ENCODE peak calls at places on chromosomes 4 and X, in nine cellular contexts. K is colonic mucosa, O is lower lobe of right lung, D is left lung, Y is hepatocyte, W is right lobe of liver, Q is heart right ventricle, M is kidney, F is cardiac muscle cell. Z is an unnamed sample.
A peak's percentile ranks its signal among the peaks of the same experiment; 100 is the strongest.

GRCh38 chrX:43349363-43349762 is 306.7 kb upstream of the MAOA start:
- DNase-seq in M (no peak), W (no peak), Q (no peak), F (peak; percentile 46), O (no peak), Y (peak; percentile 46), D (peak; percentile 35), K (peak; percentile 56), Z (peak; percentile 71)

GRCh38 chr4:6839579-6839978 is 57.1 kb downstream of the KIAA0232 start:
- DNase-seq in Q (no peak), F (peak; percentile 4), O (no peak), D (no peak), W (no peak), Y (no peak), K (no peak), M (no peak), Z (no peak)

GRCh38 chr4:16413794-16414555 is 187.7 kb upstream of the TAPT1 start:
- DNase-seq in O (no peak), Q (no peak), F (peak; percentile 47), Y (no peak), M (no peak), D (no peak), K (no peak), W (no peak), Z (no peak)

GRCh38 chr4:86720508-86721068 is 126.5 kb downstream of the PTPN13 start:
- DNase-seq in Q (no peak), D (no peak), W (no peak), O (no peak), F (no peak), Y (no peak), M (no peak), K (no peak), Z (peak; percentile 2)

GRCh38 chrX:10414106-10414824 is 206.1 kb downstream of the MID1 start:
- DNase-seq in K (no peak), Q (no peak), F (no peak), M (no peak), W (no peak), Y (no peak), O (no peak), D (no peak), Z (no peak)

GRCh38 chrX:102934624-102935023 is 2.4 kb upstream of the RAB40AL start:
- DNase-seq in W (no peak), Q (no peak), D (no peak), K (peak; percentile 24), M (no peak), O (no peak), F (no peak), Y (peak; percentile 12), Z (peak; percentile 56)

GRCh38 chr4:148445071-148445902 is 3.1 kb upstream of the NR3C2 start:
- DNase-seq in Y (peak; percentile 68), D (peak; percentile 53), F (peak; percentile 62), M (peak; percentile 88), K (peak; percentile 77), O (peak; percentile 71), W (peak; percentile 82), Q (peak; percentile 72), Z (peak; percentile 55)

GRCh38 chr4:41448935-41449334 is 89.0 kb upstream of the LIMCH1 start:
- DNase-seq in Q (peak; percentile 63), Y (peak; percentile 38), O (no peak), M (no peak), W (peak; percentile 55), D (peak; percentile 47), F (no peak), K (peak; percentile 36), Z (no peak)

GRCh38 chr4:128566688-128567087 is 242.8 kb upstream of the JADE1 start:
- DNase-seq in D (no peak), O (no peak), M (no peak), Q (no peak), K (no peak), W (no peak), F (no peak), Y (no peak), Z (no peak)

GRCh38 chr4:53361451-53361850 is 4.4 kb downstream of the SCFD2 start:
- DNase-seq in Q (no peak), Y (no peak), F (no peak), K (no peak), M (no peak), W (no peak), O (no peak), D (no peak), Z (no peak)

GRCh38 chrX:154348114-154348531 is 26.3 kb downstream of the FLNA start:
- DNase-seq in D (no peak), Q (peak; percentile 6), Y (no peak), O (peak; percentile 19), F (no peak), K (no peak), M (peak; percentile 71), W (no peak), Z (no peak)

GRCh38 chrX:110806145-110806544 is 10.5 kb upstream of the CHRDL1 start:
- DNase-seq in M (no peak), Q (no peak), W (no peak), Y (no peak), F (no peak), D (no peak), O (no peak), K (no peak), Z (no peak)

GRCh38 chr4:23060776-23061175 is 368.0 kb downstream of the GBA3 start:
- DNase-seq in D (no peak), O (no peak), Y (peak; percentile 13), M (no peak), F (no peak), K (no peak), Q (no peak), W (no peak), Z (no peak)

GRCh38 chr4:189377576-189377975 is 563.1 kb upstream of the FRG1 start:
- DNase-seq in M (no peak), D (no peak), Q (no peak), K (no peak), F (no peak), O (no peak), Y (no peak), W (no peak), Z (no peak)

GRCh38 chrX:100880368-100880767 is 6.2 kb upstream of the NOX1 start:
- DNase-seq in O (no peak), F (no peak), Y (no peak), Q (no peak), D (no peak), M (no peak), W (no peak), K (peak; percentile 71), Z (no peak)

GRCh38 chr4:117434424-117434823 is 349.0 kb upstream of the TRAM1L1 start:
- DNase-seq in W (no peak), M (no peak), Q (no peak), Y (no peak), K (no peak), O (no peak), F (no peak), D (no peak), Z (no peak)

GRCh38 chrX:118062817-118063615 is 53.6 kb downstream of the KLHL13 start:
- DNase-seq in O (no peak), Q (no peak), W (no peak), M (no peak), F (no peak), D (no peak), K (no peak), Y (no peak), Z (no peak)
- H3K4me3 ChIP-seq in O (no peak overlapping the region), Q (no peak overlapping the region), W (no peak overlapping the region), M (no peak overlapping the region), F (no peak overlapping the region), D (no peak overlapping the region), K (no peak overlapping the region), Y (no peak overlapping the region), Z (no peak overlapping the region)

DNA sequence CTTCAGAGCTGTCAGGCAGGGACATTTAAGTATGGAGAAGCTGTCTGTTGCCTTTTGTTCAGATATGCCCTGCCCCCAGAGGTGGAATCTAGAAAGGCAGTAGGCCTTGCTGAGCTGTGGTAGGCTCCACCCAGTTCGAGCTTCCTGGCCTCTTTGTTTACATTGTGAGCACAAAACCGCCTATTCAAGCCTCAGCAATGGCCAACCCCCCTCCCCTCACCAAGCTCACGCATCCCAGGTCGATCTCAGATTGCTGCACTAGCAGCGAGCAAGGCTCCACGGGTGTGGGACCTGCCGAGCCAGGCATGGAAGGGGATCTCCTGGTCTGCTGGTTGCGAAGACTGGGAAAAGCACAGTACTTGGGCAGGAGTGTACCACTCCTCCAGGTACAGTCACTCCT is 59.3 kb downstream of the ZNF674 start:
- DNase-seq in M (no peak), Q (no peak), K (no peak), D (no peak), O (no peak), W (no peak), F (no peak), Y (no peak), Z (no peak)
- TF ChIP-seq CTCF in M (no peak), Q (no peak), K (no peak), D (no peak), O (no peak), W (no peak), F (no peak), Y (no peak), Z (no peak)

GRCh38 chr4:168848977-168849687 is 160.9 kb downstream of the CBR4 start:
- DNase-seq in D (no peak), F (peak; percentile 20), M (no peak), Y (no peak), W (no peak), Q (no peak), O (no peak), K (no peak), Z (peak; percentile 88)
- H3K4me1 ChIP-seq in D (peaks cover 35% of the 10 kb centered on the region), F (peaks cover 35% of the 10 kb centered on the region), M (peaks cover 5% of the 10 kb centered on the region), Y (peaks cover 28% of the 10 kb centered on the region), W (no peaks in the 10 kb centered on the region), Q (peaks cover 60% of the 10 kb centered on the region), O (peaks cover 50% of the 10 kb centered on the region), K (no peaks in the 10 kb centered on the region), Z (peaks cover 36% of the 10 kb centered on the region)

GRCh38 chrX:47619486-47620302 is at the start of gene SYN1:
- DNase-seq in Q (peak; percentile 79), W (peak; percentile 84), D (peak; percentile 82), F (peak; percentile 88), O (peak; percentile 85), K (peak; percentile 58), M (peak; percentile 95), Y (peak; percentile 92), Z (peak; percentile 87)

GRCh38 chrX:47625365-47625764 is 4.4 kb downstream of the CFP start:
- DNase-seq in Y (no peak), D (no peak), O (no peak), M (no peak), K (no peak), Q (no peak), F (no peak), W (no peak), Z (no peak)

GRCh38 chrX:47621851-47622250 is 2.2 kb upstream of the SYN1 start:
- DNase-seq in O (no peak), Y (no peak), F (no peak), D (no peak), M (no peak), Q (no peak), W (no peak), K (no peak), Z (no peak)

GRCh38 chrX:47620303-47620685 is 637 bp upstream of the SYN1 start:
- DNase-seq in W (no peak), Q (no peak), Y (no peak), K (no peak), O (no peak), M (no peak), D (no peak), F (no peak), Z (no peak)

DNA sequence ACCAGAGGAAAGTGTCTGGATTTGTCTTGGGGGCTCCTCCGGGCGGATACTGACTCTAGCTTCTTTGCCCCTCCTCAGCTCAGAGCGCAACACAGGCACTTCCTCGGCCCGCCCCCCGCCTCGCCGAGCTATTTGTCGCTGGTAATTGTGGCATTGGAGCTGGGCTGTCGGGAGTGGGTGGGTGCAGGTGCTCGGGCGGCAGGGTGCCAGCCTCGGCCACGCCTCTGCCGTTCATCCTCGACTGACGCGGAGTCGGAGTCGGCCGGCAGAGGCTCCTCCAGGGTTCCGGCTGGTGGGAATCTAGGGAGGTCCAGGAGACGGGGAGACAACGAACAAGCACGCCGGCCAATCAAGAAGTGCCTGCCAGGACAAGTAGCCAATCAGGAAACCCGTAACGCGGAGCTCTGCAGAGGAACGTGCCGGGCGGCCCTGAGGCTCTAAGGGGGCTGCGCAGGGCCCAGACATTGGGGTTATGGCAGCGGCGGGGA is 3.9 kb upstream of the SYN1 start:
- DNase-seq in W (peak; percentile 38), Q (peak; percentile 56), K (peak; percentile 34), Y (peak; percentile 75), D (peak; percentile 56), M (peak; percentile 83), F (peak; percentile 82), O (peak; percentile 54), Z (peak; percentile 89)
- H3K4me3 ChIP-seq in W (no peak overlapping the region), Q (peak overlapping the region; percentile 32), K (peak overlapping the region; percentile 17), Y (no peak overlapping the region), D (no peak overlapping the region), M (peak overlapping the region; percentile 37), F (peak overlapping the region; percentile 15), O (peak overlapping the region; percentile 28), Z (peak overlapping the region; percentile 30)

Z was measured in A673.